ENCODE peak calls at places on chromosome 7, in ten cellular contexts. One of them, this sample, is unnamed.

GRCh38 chr7:92135100-92135429 is 788 bp upstream of the CYP51A1 start:
- DNase-seq in coronary artery: no peak
- DNase-seq in A549: no peak
- DNase-seq in body of pancreas: peak
- DNase-seq in foreskin fibroblast: no peak
- DNase-seq in uterus: no peak
- DNase-seq in stomach: peak
- DNase-seq in WTC11: no peak
- DNase-seq in neural crest cell: no peak
- DNase-seq in right lobe of liver: peak
- DNase-seq in this sample: no peak

GRCh38 chr7:7183833-7184463 is 1.6 kb downstream of the C1GALT1 start:
- DNase-seq in coronary artery: no peak
- DNase-seq in WTC11: no peak
- DNase-seq in neural crest cell: no peak
- DNase-seq in A549: no peak
- DNase-seq in uterus: no peak
- DNase-seq in right lobe of liver: no peak
- DNase-seq in stomach: no peak
- DNase-seq in body of pancreas: no peak
- DNase-seq in foreskin fibroblast: no peak
- DNase-seq in this sample: no peak

GRCh38 chr7:99473315-99473596 is 566 bp downstream of the ZNF789 start:
- DNase-seq in right lobe of liver: no peak
- DNase-seq in uterus: no peak
- DNase-seq in foreskin fibroblast: peak
- DNase-seq in neural crest cell: no peak
- DNase-seq in body of pancreas: no peak
- DNase-seq in WTC11: no peak
- DNase-seq in stomach: no peak
- DNase-seq in A549: peak
- DNase-seq in coronary artery: no peak
- DNase-seq in this sample: no peak

GRCh38 chr7:37832194-37832593 is 16.2 kb upstream of the NME8 start:
- DNase-seq in neural crest cell: no peak
- DNase-seq in foreskin fibroblast: no peak
- DNase-seq in right lobe of liver: peak
- DNase-seq in A549: peak
- DNase-seq in WTC11: no peak
- DNase-seq in stomach: peak
- DNase-seq in coronary artery: no peak
- DNase-seq in body of pancreas: peak
- DNase-seq in uterus: peak
- DNase-seq in this sample: peak

GRCh38 chr7:92586403-92586802 is 3.8 kb downstream of the FAM133B start:
- DNase-seq in WTC11: no peak
- DNase-seq in uterus: no peak
- DNase-seq in neural crest cell: no peak
- DNase-seq in stomach: no peak
- DNase-seq in right lobe of liver: no peak
- DNase-seq in body of pancreas: no peak
- DNase-seq in coronary artery: no peak
- DNase-seq in A549: no peak
- DNase-seq in foreskin fibroblast: peak
- DNase-seq in this sample: no peak

GRCh38 chr7:56105508-56105907 is 768 bp downstream of the CHCHD2 start:
- DNase-seq in foreskin fibroblast: peak
- DNase-seq in stomach: no peak
- DNase-seq in WTC11: no peak
- DNase-seq in neural crest cell: no peak
- DNase-seq in A549: peak
- DNase-seq in right lobe of liver: no peak
- DNase-seq in coronary artery: no peak
- DNase-seq in body of pancreas: peak
- DNase-seq in uterus: no peak
- DNase-seq in this sample: no peak

GRCh38 chr7:66211429-66211828 is 6.3 kb downstream of the TPST1 start:
- DNase-seq in right lobe of liver: no peak
- DNase-seq in stomach: no peak
- DNase-seq in foreskin fibroblast: peak
- DNase-seq in A549: no peak
- DNase-seq in coronary artery: no peak
- DNase-seq in uterus: no peak
- DNase-seq in WTC11: no peak
- DNase-seq in body of pancreas: no peak
- DNase-seq in neural crest cell: no peak
- DNase-seq in this sample: no peak

GRCh38 chr7:111933614-111934013 is 272.6 kb downstream of the DOCK4 start:
- DNase-seq in stomach: no peak
- DNase-seq in coronary artery: no peak
- DNase-seq in uterus: no peak
- DNase-seq in right lobe of liver: no peak
- DNase-seq in WTC11: no peak
- DNase-seq in body of pancreas: no peak
- DNase-seq in neural crest cell: no peak
- DNase-seq in A549: no peak
- DNase-seq in foreskin fibroblast: peak
- DNase-seq in this sample: no peak

GRCh38 chr7:41590951-41591350 is 111.9 kb downstream of the INHBA start:
- DNase-seq in body of pancreas: no peak
- DNase-seq in foreskin fibroblast: no peak
- DNase-seq in WTC11: no peak
- DNase-seq in right lobe of liver: no peak
- DNase-seq in uterus: no peak
- DNase-seq in A549: no peak
- DNase-seq in stomach: no peak
- DNase-seq in coronary artery: no peak
- DNase-seq in neural crest cell: no peak
- DNase-seq in this sample: no peak

GRCh38 chr7:77587276-77587675 is 50.2 kb downstream of the PTPN12 start:
- DNase-seq in A549: no peak
- DNase-seq in right lobe of liver: no peak
- DNase-seq in neural crest cell: no peak
- DNase-seq in foreskin fibroblast: no peak
- DNase-seq in coronary artery: no peak
- DNase-seq in stomach: no peak
- DNase-seq in WTC11: no peak
- DNase-seq in uterus: no peak
- DNase-seq in body of pancreas: no peak
- DNase-seq in this sample: no peak

GRCh38 chr7:129522088-129522970 is 20.0 kb downstream of the SMKR1 start:
- DNase-seq in right lobe of liver: no peak
- DNase-seq in A549: no peak
- DNase-seq in WTC11: peak
- DNase-seq in neural crest cell: no peak
- DNase-seq in uterus: no peak
- DNase-seq in body of pancreas: no peak
- DNase-seq in stomach: no peak
- DNase-seq in coronary artery: no peak
- DNase-seq in foreskin fibroblast: no peak
- DNase-seq in this sample: no peak

GRCh38 chr7:70568674-70569334 is 563.1 kb upstream of the GALNT17 start:
- DNase-seq in stomach: peak
- DNase-seq in right lobe of liver: peak
- DNase-seq in coronary artery: no peak
- DNase-seq in WTC11: no peak
- DNase-seq in neural crest cell: no peak
- DNase-seq in foreskin fibroblast: no peak
- DNase-seq in uterus: no peak
- DNase-seq in body of pancreas: peak
- DNase-seq in A549: no peak
- DNase-seq in this sample: no peak

GRCh38 chr7:103009466-103010219 is 65.0 kb downstream of the FBXL13 start:
- DNase-seq in stomach: peak
- DNase-seq in neural crest cell: no peak
- DNase-seq in body of pancreas: peak
- DNase-seq in WTC11: no peak
- DNase-seq in uterus: no peak
- DNase-seq in coronary artery: no peak
- DNase-seq in right lobe of liver: no peak
- DNase-seq in foreskin fibroblast: no peak
- DNase-seq in A549: no peak
- DNase-seq in this sample: no peak

GRCh38 chr7:23864984-23865383 is 155.0 kb downstream of the STK31 start:
- DNase-seq in A549: peak
- DNase-seq in coronary artery: no peak
- DNase-seq in uterus: no peak
- DNase-seq in foreskin fibroblast: peak
- DNase-seq in body of pancreas: no peak
- DNase-seq in stomach: no peak
- DNase-seq in right lobe of liver: no peak
- DNase-seq in neural crest cell: no peak
- DNase-seq in WTC11: no peak
- DNase-seq in this sample: no peak

GRCh38 chr7:111931016-111931517 is 275.1 kb downstream of the DOCK4 start:
- DNase-seq in neural crest cell: no peak
- DNase-seq in body of pancreas: no peak
- DNase-seq in foreskin fibroblast: peak
- DNase-seq in A549: no peak
- DNase-seq in stomach: no peak
- DNase-seq in right lobe of liver: no peak
- DNase-seq in coronary artery: no peak
- DNase-seq in WTC11: no peak
- DNase-seq in uterus: no peak
- DNase-seq in this sample: no peak

GRCh38 chr7:81725003-81725402 is 44.8 kb downstream of the HGF start:
- DNase-seq in uterus: no peak
- DNase-seq in coronary artery: no peak
- DNase-seq in stomach: no peak
- DNase-seq in foreskin fibroblast: no peak
- DNase-seq in A549: no peak
- DNase-seq in WTC11: no peak
- DNase-seq in body of pancreas: no peak
- DNase-seq in right lobe of liver: no peak
- DNase-seq in neural crest cell: no peak
- DNase-seq in this sample: no peak

GRCh38 chr7:140639366-140640053 is 1.1 kb downstream of the DENND2A start:
- DNase-seq in body of pancreas: no peak
- DNase-seq in stomach: no peak
- DNase-seq in right lobe of liver: no peak
- DNase-seq in neural crest cell: no peak
- DNase-seq in coronary artery: no peak
- DNase-seq in uterus: peak
- DNase-seq in A549: no peak
- DNase-seq in WTC11: no peak
- DNase-seq in foreskin fibroblast: peak
- DNase-seq in this sample: no peak

GRCh38 chr7:108770981-108771728 is 201.5 kb downstream of the DNAJB9 start:
- DNase-seq in coronary artery: no peak
- DNase-seq in right lobe of liver: no peak
- DNase-seq in A549: no peak
- DNase-seq in uterus: no peak
- DNase-seq in body of pancreas: no peak
- DNase-seq in foreskin fibroblast: no peak
- DNase-seq in neural crest cell: no peak
- DNase-seq in stomach: no peak
- DNase-seq in WTC11: no peak
- DNase-seq in this sample: no peak

GRCh38 chr7:108771853-108772252 is 202.2 kb downstream of the DNAJB9 start:
- DNase-seq in foreskin fibroblast: no peak
- DNase-seq in right lobe of liver: no peak
- DNase-seq in coronary artery: no peak
- DNase-seq in neural crest cell: no peak
- DNase-seq in stomach: no peak
- DNase-seq in body of pancreas: no peak
- DNase-seq in A549: no peak
- DNase-seq in uterus: no peak
- DNase-seq in WTC11: no peak
- DNase-seq in this sample: no peak
- TF ChIP-seq CTCF in foreskin fibroblast: no peak
- TF ChIP-seq CTCF in right lobe of liver: no peak
- TF ChIP-seq CTCF in coronary artery: no peak
- TF ChIP-seq CTCF in neural crest cell: no peak
- TF ChIP-seq CTCF in stomach: no peak
- TF ChIP-seq CTCF in body of pancreas: no peak
- TF ChIP-seq CTCF in A549: no peak
- TF ChIP-seq CTCF in uterus: no peak
- TF ChIP-seq CTCF in WTC11: no peak
- TF ChIP-seq CTCF in this sample: no peak

DNA sequence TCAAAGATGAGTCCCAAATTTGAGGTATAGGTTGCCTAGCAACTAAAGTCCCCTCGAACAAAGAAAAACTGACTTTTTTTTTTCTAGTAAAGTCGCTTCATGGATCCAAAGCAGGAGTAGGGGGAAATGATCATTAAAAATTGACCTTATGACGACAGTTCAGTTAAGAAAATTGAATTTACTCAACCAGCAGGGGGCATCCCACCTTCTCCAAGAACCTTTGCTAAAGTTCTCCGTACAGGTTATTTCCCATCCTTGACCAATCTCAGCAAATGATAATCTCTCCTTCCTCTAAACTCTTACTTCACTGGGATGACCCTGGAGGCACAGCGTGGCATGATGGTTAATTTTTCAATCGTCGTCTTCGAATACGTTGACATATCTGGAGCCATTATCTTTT is 228.3 kb downstream of the CALN1 start:
- DNase-seq in coronary artery: no peak
- DNase-seq in uterus: no peak
- DNase-seq in right lobe of liver: no peak
- DNase-seq in WTC11: peak
- DNase-seq in foreskin fibroblast: no peak
- DNase-seq in neural crest cell: peak
- DNase-seq in stomach: no peak
- DNase-seq in A549: peak
- DNase-seq in body of pancreas: no peak
- DNase-seq in this sample: no peak
- TF ChIP-seq CTCF in coronary artery: no peak
- TF ChIP-seq CTCF in uterus: no peak
- TF ChIP-seq CTCF in right lobe of liver: peak
- TF ChIP-seq CTCF in WTC11: peak
- TF ChIP-seq CTCF in foreskin fibroblast: no peak
- TF ChIP-seq CTCF in neural crest cell: peak
- TF ChIP-seq CTCF in stomach: peak
- TF ChIP-seq CTCF in A549: no peak
- TF ChIP-seq CTCF in body of pancreas: no peak
- TF ChIP-seq CTCF in this sample: peak

DNA sequence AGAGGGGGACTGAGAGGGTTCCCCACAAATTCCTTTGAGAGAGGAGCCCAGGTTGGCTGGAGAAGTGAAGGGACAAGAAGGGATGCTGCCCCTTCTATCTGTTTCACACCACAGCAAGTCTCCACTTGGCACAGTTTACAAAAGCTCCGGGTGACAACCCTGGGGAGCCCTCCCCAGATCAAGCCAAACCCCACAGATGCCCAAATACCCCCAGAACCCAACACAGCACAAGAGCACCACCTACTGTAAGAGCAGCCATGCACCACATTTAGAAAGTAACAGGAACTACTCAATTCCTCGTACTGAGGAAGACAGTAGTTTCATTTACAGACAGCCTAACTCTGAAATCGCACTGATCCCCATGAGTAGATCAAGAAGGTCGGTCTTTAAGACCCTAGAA is 67.8 kb upstream of the ATP6V0A4 start:
- DNase-seq in coronary artery: no peak
- DNase-seq in neural crest cell: no peak
- DNase-seq in foreskin fibroblast: no peak
- DNase-seq in right lobe of liver: no peak
- DNase-seq in WTC11: peak
- DNase-seq in uterus: no peak
- DNase-seq in body of pancreas: no peak
- DNase-seq in A549: no peak
- DNase-seq in stomach: no peak
- DNase-seq in this sample: no peak
- TF ChIP-seq CTCF in coronary artery: no peak
- TF ChIP-seq CTCF in neural crest cell: no peak
- TF ChIP-seq CTCF in foreskin fibroblast: no peak
- TF ChIP-seq CTCF in right lobe of liver: no peak
- TF ChIP-seq CTCF in WTC11: peak
- TF ChIP-seq CTCF in uterus: no peak
- TF ChIP-seq CTCF in body of pancreas: no peak
- TF ChIP-seq CTCF in A549: peak
- TF ChIP-seq CTCF in stomach: no peak
- TF ChIP-seq CTCF in this sample: peak

GRCh38 chr7:15667999-15668398 is 18.5 kb downstream of the MEOX2 start:
- DNase-seq in right lobe of liver: no peak
- DNase-seq in foreskin fibroblast: no peak
- DNase-seq in coronary artery: no peak
- DNase-seq in body of pancreas: no peak
- DNase-seq in uterus: no peak
- DNase-seq in WTC11: no peak
- DNase-seq in A549: no peak
- DNase-seq in neural crest cell: no peak
- DNase-seq in stomach: no peak
- DNase-seq in this sample: no peak
- TF ChIP-seq CTCF in right lobe of liver: no peak
- TF ChIP-seq CTCF in foreskin fibroblast: no peak
- TF ChIP-seq CTCF in coronary artery: no peak
- TF ChIP-seq CTCF in body of pancreas: no peak
- TF ChIP-seq CTCF in uterus: no peak
- TF ChIP-seq CTCF in WTC11: no peak
- TF ChIP-seq CTCF in A549: no peak
- TF ChIP-seq CTCF in neural crest cell: no peak
- TF ChIP-seq CTCF in stomach: no peak
- TF ChIP-seq CTCF in this sample: no peak

This sample was measured in CD14-positive monocyte.